ENCODE peak calls at places on chromosomes 12 and 14, in six cellular contexts. One of them, this sample, is unnamed.

GRCh38 chr12:31387466-31387865 is 61.5 kb upstream of the SINHCAF start:
- DNase-seq in activated CD4-positive, CD25-positive, alpha-beta regulatory T cell treated with anti-CD3 and anti-CD28 coated beads, Interleukin-2, amount 50 U/mL, for 16 hours: no peak
- DNase-seq in NCI-H2029 treated with DMSO at 0.1 percent for 48 hours: no peak
- DNase-seq in thyroid gland: no peak
- DNase-seq in GM20000: no peak
- DNase-seq in HuH-7.5: no peak
- DNase-seq in this sample: no peak

GRCh38 chr14:32757568-32757967 is 181.1 kb upstream of the NPAS3 start:
- DNase-seq in HuH-7.5: no peak
- DNase-seq in GM20000: no peak
- DNase-seq in activated CD4-positive, CD25-positive, alpha-beta regulatory T cell treated with anti-CD3 and anti-CD28 coated beads, Interleukin-2, amount 50 U/mL, for 16 hours: no peak
- DNase-seq in NCI-H2029 treated with DMSO at 0.1 percent for 48 hours: no peak
- DNase-seq in thyroid gland: no peak
- DNase-seq in this sample: no peak

GRCh38 chr12:116090516-116090915 is 187.0 kb downstream of the MED13L start:
- DNase-seq in thyroid gland: no peak
- DNase-seq in GM20000: no peak
- DNase-seq in NCI-H2029 treated with DMSO at 0.1 percent for 48 hours: no peak
- DNase-seq in activated CD4-positive, CD25-positive, alpha-beta regulatory T cell treated with anti-CD3 and anti-CD28 coated beads, Interleukin-2, amount 50 U/mL, for 16 hours: no peak
- DNase-seq in HuH-7.5: no peak
- DNase-seq in this sample: no peak

GRCh38 chr12:15268927-15269552 is 47.8 kb upstream of the RERG start:
- DNase-seq in HuH-7.5: peak
- DNase-seq in thyroid gland: peak
- DNase-seq in NCI-H2029 treated with DMSO at 0.1 percent for 48 hours: peak
- DNase-seq in GM20000: peak
- DNase-seq in activated CD4-positive, CD25-positive, alpha-beta regulatory T cell treated with anti-CD3 and anti-CD28 coated beads, Interleukin-2, amount 50 U/mL, for 16 hours: peak
- DNase-seq in this sample: peak

GRCh38 chr12:89899651-89900050 is 191.0 kb upstream of the ATP2B1 start:
- DNase-seq in NCI-H2029 treated with DMSO at 0.1 percent for 48 hours: no peak
- DNase-seq in thyroid gland: no peak
- DNase-seq in GM20000: no peak
- DNase-seq in activated CD4-positive, CD25-positive, alpha-beta regulatory T cell treated with anti-CD3 and anti-CD28 coated beads, Interleukin-2, amount 50 U/mL, for 16 hours: no peak
- DNase-seq in HuH-7.5: no peak
- DNase-seq in this sample: no peak

GRCh38 chr12:90741611-90742010 is 213.4 kb downstream of the CCER1 start:
- DNase-seq in thyroid gland: no peak
- DNase-seq in GM20000: no peak
- DNase-seq in NCI-H2029 treated with DMSO at 0.1 percent for 48 hours: no peak
- DNase-seq in activated CD4-positive, CD25-positive, alpha-beta regulatory T cell treated with anti-CD3 and anti-CD28 coated beads, Interleukin-2, amount 50 U/mL, for 16 hours: no peak
- DNase-seq in HuH-7.5: no peak
- DNase-seq in this sample: no peak

GRCh38 chr14:41235466-41235865 is 371.2 kb upstream of the LRFN5 start:
- DNase-seq in HuH-7.5: no peak
- DNase-seq in thyroid gland: no peak
- DNase-seq in GM20000: no peak
- DNase-seq in activated CD4-positive, CD25-positive, alpha-beta regulatory T cell treated with anti-CD3 and anti-CD28 coated beads, Interleukin-2, amount 50 U/mL, for 16 hours: no peak
- DNase-seq in NCI-H2029 treated with DMSO at 0.1 percent for 48 hours: no peak
- DNase-seq in this sample: no peak

GRCh38 chr12:109088818-109089217 is 4.5 kb downstream of the ALKBH2 start:
- DNase-seq in HuH-7.5: no peak
- DNase-seq in activated CD4-positive, CD25-positive, alpha-beta regulatory T cell treated with anti-CD3 and anti-CD28 coated beads, Interleukin-2, amount 50 U/mL, for 16 hours: no peak
- DNase-seq in NCI-H2029 treated with DMSO at 0.1 percent for 48 hours: no peak
- DNase-seq in thyroid gland: no peak
- DNase-seq in GM20000: no peak
- DNase-seq in this sample: no peak

GRCh38 chr12:16062611-16063010 is 151.5 kb downstream of the DERA start:
- DNase-seq in HuH-7.5: no peak
- DNase-seq in activated CD4-positive, CD25-positive, alpha-beta regulatory T cell treated with anti-CD3 and anti-CD28 coated beads, Interleukin-2, amount 50 U/mL, for 16 hours: no peak
- DNase-seq in thyroid gland: no peak
- DNase-seq in NCI-H2029 treated with DMSO at 0.1 percent for 48 hours: no peak
- DNase-seq in GM20000: no peak
- DNase-seq in this sample: no peak

This sample was measured in body of pancreas.